ENCODE peak calls at places on chromosome 1, in seven cellular contexts. Q is HepG2, M is GM23338, C is Panc1, Y is HCT116, B is sigmoid colon, U is GM12878. N is an unnamed sample.
A peak's percentile ranks its signal among the peaks of the same experiment; 100 is the strongest.

GRCh38 chr1:230232352-230232751 is 165.3 kb downstream of the GALNT2 start:
- DNase-seq in Q (no peak), M (peak; percentile 55), C (no peak), Y (no peak), B (no peak), U (no peak), N (no peak)

GRCh38 chr1:176863613-176864012 is 300.9 kb downstream of the ASTN1 start:
- DNase-seq in Q (no peak), M (no peak), C (no peak), Y (no peak), B (no peak), U (no peak), N (no peak)

GRCh38 chr1:244053831-244054230 is 2.7 kb downstream of the ZBTB18 start:
- DNase-seq in Q (no peak), M (no peak), C (no peak), Y (no peak), B (no peak), U (no peak), N (no peak)

GRCh38 chr1:203478231-203478630 is 2.6 kb downstream of the PRELP start:
- DNase-seq in Q (no peak), M (no peak), C (no peak), Y (no peak), B (no peak), U (no peak), N (no peak)

GRCh38 chr1:92365378-92366044 is 66.7 kb downstream of the RPAP2 start:
- DNase-seq in Q (no peak), M (no peak), C (no peak), Y (no peak), B (no peak), U (no peak), N (no peak)

GRCh38 chr1:181541947-181542346 is 58.6 kb downstream of the CACNA1E start:
- DNase-seq in Q (no peak), M (no peak), C (no peak), Y (no peak), B (no peak), U (no peak), N (no peak)

GRCh38 chr1:62090016-62090415 is 104.6 kb upstream of the L1TD1 start:
- DNase-seq in Q (no peak), M (peak; percentile 44), C (no peak), Y (no peak), B (no peak), U (no peak), N (no peak)

GRCh38 chr1:119885903-119886783 is 10.2 kb downstream of the ADAM30 start:
- DNase-seq in Q (peak; percentile 37), M (peak; percentile 77), C (peak; percentile 18), Y (peak; percentile 37), B (no peak), U (no peak), N (peak; percentile 81)

GRCh38 chr1:159881930-159882839 is 17.8 kb downstream of the CFAP45 start:
- DNase-seq in Q (peak; percentile 32), M (no peak), C (peak; percentile 86), Y (peak; percentile 96), B (peak; percentile 82), U (no peak), N (peak; percentile 83)

GRCh38 chr1:87956766-87957165 is 628.1 kb downstream of the LMO4 start:
- DNase-seq in Q (no peak), M (no peak), C (no peak), Y (no peak), B (no peak), U (no peak), N (no peak)

GRCh38 chr1:116820362-116820761 is 66.1 kb downstream of the CD2 start:
- DNase-seq in Q (no peak), M (no peak), C (no peak), Y (no peak), B (no peak), U (no peak), N (no peak)

GRCh38 chr1:156689960-156690672 is 12.9 kb upstream of the NES start:
- DNase-seq in Q (no peak), M (no peak), C (no peak), Y (no peak), B (no peak), U (no peak), N (no peak)

GRCh38 chr1:235402457-235403200 is 35.4 kb downstream of the TBCE start:
- DNase-seq in Q (peak; percentile 62), M (no peak), C (peak; percentile 60), Y (no peak), B (no peak), U (no peak), N (no peak)

GRCh38 chr1:213414901-213415300 is 363.9 kb downstream of the RPS6KC1 start:
- DNase-seq in Q (no peak), M (no peak), C (no peak), Y (no peak), B (no peak), U (no peak), N (no peak)

GRCh38 chr1:226912587-226913176 is 27.4 kb upstream of the COQ8A start:
- DNase-seq in Q (peak; percentile 76), M (peak; percentile 92), C (peak; percentile 12), Y (no peak), B (peak; percentile 80), U (peak; percentile 19), N (peak; percentile 84)

GRCh38 chr1:23013657-23014056 is 2.0 kb downstream of the TEX46 start:
- DNase-seq in Q (no peak), M (peak; percentile 65), C (no peak), Y (no peak), B (no peak), U (no peak), N (no peak)

GRCh38 chr1:152035406-152036315 is 1.1 kb downstream of the S100A11 start:
- DNase-seq in Q (no peak), M (peak; percentile 37), C (no peak), Y (no peak), B (no peak), U (no peak), N (no peak)

GRCh38 chr1:173269490-173270230 is 62.5 kb upstream of the TNFSF4 start:
- DNase-seq in Q (no peak), M (peak; percentile 3), C (no peak), Y (peak; percentile 37), B (no peak), U (no peak), N (no peak)

GRCh38 chr1:110341146-110341871 is 2.1 kb downstream of the RBM15 start:
- DNase-seq in Q (no peak), M (no peak), C (no peak), Y (no peak), B (no peak), U (no peak), N (peak; percentile 76)

GRCh38 chr1:178109348-178110143 is 15.6 kb downstream of the RASAL2 start:
- DNase-seq in Q (no peak), M (no peak), C (no peak), Y (no peak), B (no peak), U (no peak), N (no peak)

GRCh38 chr1:24191860-24192259 is 4.8 kb upstream of the IFNLR1 start:
- DNase-seq in Q (no peak), M (no peak), C (peak; percentile 25), Y (no peak), B (no peak), U (no peak), N (no peak)

GRCh38 chr1:66557157-66557556 is 23.2 kb downstream of the SGIP1 start:
- DNase-seq in Q (no peak), M (no peak), C (no peak), Y (no peak), B (no peak), U (no peak), N (no peak)

GRCh38 chr1:3536395-3536794 is 74.9 kb downstream of the MEGF6 start:
- DNase-seq in Q (no peak), M (no peak), C (no peak), Y (no peak), B (no peak), U (no peak), N (no peak)

GRCh38 chr1:56424744-56425493 is 154.4 kb downstream of the PLPP3 start:
- DNase-seq in Q (peak; percentile 76), M (no peak), C (no peak), Y (peak; percentile 36), B (peak; percentile 73), U (no peak), N (no peak)

GRCh38 chr1:41483960-41484844 is at the start of gene EDN2:
- DNase-seq in Q (no peak), M (peak; percentile 62), C (no peak), Y (no peak), B (peak; percentile 84), U (no peak), N (peak; percentile 70)

GRCh38 chr1:95071539-95071938 is 1.2 kb downstream of the ALG14 start:
- DNase-seq in Q (no peak), M (no peak), C (no peak), Y (no peak), B (no peak), U (no peak), N (no peak)
- H3K4me3 ChIP-seq in Q (peak overlapping the region; percentile 93), M (peak overlapping the region; percentile 62), C (peak overlapping the region; percentile 65), Y (peak overlapping the region; percentile 78), B (peak overlapping the region; percentile 59), U (peak overlapping the region; percentile 76), N (peak overlapping the region; percentile 61)

DNA sequence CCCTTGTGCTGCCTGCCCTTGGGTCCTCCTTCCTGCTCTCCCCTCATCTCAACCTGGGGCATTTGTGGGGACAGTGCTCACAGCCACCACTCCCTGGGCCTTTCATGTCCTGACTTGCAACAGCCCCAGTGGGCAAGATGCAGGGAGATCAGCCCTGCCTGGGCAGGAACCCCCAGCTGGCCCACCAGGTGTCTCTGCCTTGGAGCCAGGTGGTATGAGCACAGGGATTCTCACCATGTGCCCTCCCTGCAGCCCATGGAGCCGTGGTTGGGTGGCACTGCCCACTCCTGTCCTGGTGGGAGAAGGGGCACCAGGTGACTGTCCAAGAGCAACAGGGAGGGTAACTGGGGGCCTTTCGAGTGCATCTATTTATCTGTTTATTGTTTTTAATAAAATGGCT is 100.4 kb downstream of the AJAP1 start:
- DNase-seq in Q (no peak), M (no peak), C (no peak), Y (no peak), B (no peak), U (no peak), N (no peak)
- H3K4me1 ChIP-seq in Q (no peaks in the 10 kb centered on the region), M (no peaks in the 10 kb centered on the region), C (no peaks in the 10 kb centered on the region), Y (no peaks in the 10 kb centered on the region), B (no peaks in the 10 kb centered on the region), U (no peaks in the 10 kb centered on the region), N (no peaks in the 10 kb centered on the region)

DNA sequence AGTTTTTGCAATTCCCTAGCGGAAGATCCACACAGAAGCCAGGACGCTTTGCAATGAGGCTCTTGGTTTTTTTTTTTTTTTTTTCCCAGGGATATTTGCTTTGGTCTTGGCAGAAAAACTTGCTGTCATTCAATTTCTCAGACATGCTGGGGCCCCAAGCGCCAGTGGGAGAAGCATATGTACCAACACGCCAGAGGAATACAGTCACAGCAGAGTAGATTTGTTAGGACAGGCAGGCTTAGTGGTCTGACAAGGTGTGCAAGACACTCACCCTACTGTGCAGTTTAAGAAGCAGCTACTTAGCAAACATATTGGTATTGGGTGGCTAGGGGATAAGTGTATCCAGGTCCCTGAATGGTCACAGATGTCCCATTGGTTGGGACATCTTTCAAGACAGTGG is 212.9 kb upstream of the CAMK1G start:
- DNase-seq in Q (no peak), M (no peak), C (no peak), Y (no peak), B (no peak), U (no peak), N (no peak)
- TF ChIP-seq POLR2AphosphoS5 in Q (no peak), M (no peak), C (no peak), Y (no peak), B (no peak), U (no peak), N (no peak)

GRCh38 chr1:209858561-209859103 is 30.9 kb downstream of the UTP25 start:
- DNase-seq in Q (no peak), M (peak; percentile 46), C (no peak), Y (no peak), B (no peak), U (no peak), N (no peak)
- H3K4me3 ChIP-seq in Q (no peak overlapping the region), M (peak overlapping the region; percentile 49), C (no peak overlapping the region), Y (no peak overlapping the region), B (no peak overlapping the region), U (no peak overlapping the region), N (no peak overlapping the region)

GRCh38 chr1:170729608-170730378 is 65.9 kb downstream of the PRRX1 start:
- DNase-seq in Q (no peak), M (no peak), C (no peak), Y (no peak), B (no peak), U (no peak), N (no peak)
- H3K4me1 ChIP-seq in Q (no peaks in the 10 kb centered on the region), M (no peaks in the 10 kb centered on the region), C (no peaks in the 10 kb centered on the region), Y (no peaks in the 10 kb centered on the region), B (no peaks in the 10 kb centered on the region), U (no peaks in the 10 kb centered on the region), N (no peaks in the 10 kb centered on the region)